ENCODE peak calls at places on chromosomes 1 and 21, in seven cellular contexts. A is IMR-90, G is neuronal stem cell, U is H9, T is trophoblast cell, Q is H1, X is mesenchymal stem cell. Z is an unnamed sample.

GRCh38 chr1:169595764-169596711 is 9.8 kb upstream of the F5 start:
- DNase-seq in T (peak; percentile 25), A (peak; percentile 35), U (peak; percentile 74), Q (no peak), X (peak; percentile 30), G (peak; percentile 15), Z (peak; percentile 83)

GRCh38 chr1:44587796-44588460 is 86.4 kb downstream of the TMEM53 start:
- DNase-seq in T (peak; percentile 67), G (no peak), A (no peak), X (no peak), Q (no peak), U (no peak), Z (no peak)

GRCh38 chr1:53962395-53962794 is 16.2 kb downstream of the LRRC42 start:
- DNase-seq in T (no peak), Q (no peak), G (no peak), U (no peak), A (no peak), X (no peak), Z (no peak)

GRCh38 chr1:13482600-13482999 is 31.2 kb downstream of the LRRC38 start:
- DNase-seq in T (no peak), X (no peak), U (no peak), Q (no peak), G (no peak), A (no peak), Z (no peak)

GRCh38 chr1:200546577-200546976 is 74.0 kb downstream of the KIF14 start:
- DNase-seq in U (no peak), T (no peak), A (no peak), X (no peak), G (no peak), Q (no peak), Z (no peak)

GRCh38 chr21:37642493-37642892 is 273.8 kb downstream of the KCNJ6 start:
- DNase-seq in Q (no peak), X (no peak), U (peak; percentile 60), G (no peak), A (no peak), T (peak; percentile 54), Z (peak; percentile 84)

GRCh38 chr21:29092102-29092959 is 18.9 kb upstream of the CCT8 start:
- DNase-seq in X (peak; percentile 78), G (no peak), U (no peak), T (peak; percentile 21), Q (no peak), A (peak; percentile 73), Z (no peak)

GRCh38 chr1:32989160-32989894 is 24.7 kb upstream of the RNF19B start:
- DNase-seq in Q (no peak), U (no peak), T (peak; percentile 82), G (no peak), A (peak; percentile 99), X (peak; percentile 95), Z (peak; percentile 67)

GRCh38 chr1:6982860-6983259 is 197.6 kb downstream of the CAMTA1 start:
- DNase-seq in X (no peak), G (no peak), A (no peak), U (no peak), Q (no peak), T (no peak), Z (peak; percentile 54)

GRCh38 chr1:184664042-184664659 is 90.5 kb downstream of the EDEM3 start:
- DNase-seq in U (peak; percentile 89), Q (no peak), T (peak; percentile 73), A (peak; percentile 57), X (peak; percentile 63), G (peak; percentile 80), Z (peak; percentile 83)

GRCh38 chr1:29972664-29973063 is 736.3 kb downstream of the PTPRU start:
- DNase-seq in A (no peak), X (no peak), T (no peak), Q (no peak), U (no peak), G (no peak), Z (no peak)

GRCh38 chr1:18256318-18257235 is 149.0 kb downstream of the IGSF21 start:
- DNase-seq in Q (peak; percentile 41), G (peak; percentile 87), A (no peak), X (no peak), T (peak; percentile 71), U (peak; percentile 85), Z (peak; percentile 87)

GRCh38 chr21:43717166-43717853 is 1.6 kb upstream of the PDXK start:
- DNase-seq in Q (no peak), G (no peak), T (no peak), U (no peak), A (no peak), X (no peak), Z (no peak)

GRCh38 chr1:155598842-155599331 is 11.1 kb upstream of the MSTO1 start:
- DNase-seq in A (peak; percentile 43), Q (peak; percentile 25), G (no peak), X (peak; percentile 47), U (peak; percentile 63), T (peak; percentile 62), Z (peak; percentile 62)

GRCh38 chr1:74512516-74512915 is at the start of gene LRRC53:
- DNase-seq in X (no peak), U (no peak), Q (no peak), T (no peak), G (no peak), A (no peak), Z (no peak)

GRCh38 chr1:53470155-53470554 is 11.0 kb downstream of the DMRTB1 start:
- DNase-seq in U (peak; percentile 98), Q (peak; percentile 84), T (peak; percentile 70), A (peak; percentile 58), G (peak; percentile 87), X (peak; percentile 81), Z (peak; percentile 97)

GRCh38 chr1:36380003-36380631 is 5.6 kb downstream of the STK40 start:
- DNase-seq in T (no peak), Q (no peak), A (no peak), U (no peak), G (no peak), X (no peak), Z (peak; percentile 51)

DNA sequence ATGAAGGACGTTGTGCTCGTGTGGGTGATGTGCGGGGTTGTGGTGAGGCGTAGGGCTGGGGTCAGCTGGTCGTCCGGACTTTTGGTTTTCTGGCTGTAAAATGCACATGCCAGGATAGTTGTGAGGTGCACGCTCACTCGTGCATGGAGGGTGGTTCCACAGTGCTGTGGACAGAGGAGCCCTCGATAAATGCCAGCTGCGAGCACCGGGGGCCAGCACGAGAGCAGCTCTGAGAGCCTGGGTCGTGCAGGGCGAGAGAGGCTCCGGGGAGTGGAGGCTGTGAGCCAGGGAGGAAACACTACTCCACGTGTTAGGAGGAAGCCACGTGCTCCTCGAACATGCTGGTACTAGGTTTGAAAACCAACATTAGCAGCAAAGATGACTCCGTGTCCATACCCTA is 39.4 kb downstream of the COL18A1 start:
- DNase-seq in T (no peak), X (no peak), U (no peak), G (no peak), Q (no peak), A (no peak), Z (no peak)
- H3K27ac ChIP-seq in T (no peak overlapping the region), X (no peak overlapping the region), U (no peak overlapping the region), G (no peak overlapping the region), Q (no peak overlapping the region), A (no peak overlapping the region), Z (no peak overlapping the region)

DNA sequence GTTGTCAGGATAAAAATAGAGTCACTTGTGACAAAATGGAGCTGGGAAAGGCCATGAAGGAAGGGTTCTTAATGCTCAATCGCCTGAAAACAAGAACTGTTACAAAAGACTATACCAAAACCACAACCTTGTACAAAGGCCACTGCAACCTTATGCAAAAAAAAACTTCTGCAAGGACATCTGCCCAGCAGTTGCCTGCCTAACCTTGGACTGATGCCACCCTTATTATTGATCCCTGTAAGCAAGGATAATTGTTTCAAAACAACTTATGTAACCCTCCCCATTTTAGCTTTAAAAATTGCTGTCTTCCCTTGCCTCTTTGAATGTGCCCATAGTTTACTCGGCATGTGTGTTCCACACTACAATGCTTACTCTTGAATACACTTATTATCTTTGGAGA is 5.7 kb downstream of the ALG14 start:
- DNase-seq in T (no peak), X (no peak), A (no peak), Q (no peak), G (no peak), U (no peak), Z (no peak)
- H3K4ac ChIP-seq in T (no peak overlapping the region), X (no peak overlapping the region), A (no peak overlapping the region), Q (no peak overlapping the region), G (no peak overlapping the region), U (no peak overlapping the region), Z (no peak overlapping the region)

GRCh38 chr1:182143825-182144661 is 82.5 kb upstream of the ZNF648 start:
- DNase-seq in A (peak; percentile 45), Q (no peak), T (peak; percentile 33), G (peak; percentile 38), X (peak; percentile 27), U (no peak), Z (peak; percentile 26)

GRCh38 chr1:182147136-182147815 is 85.8 kb upstream of the ZNF648 start:
- DNase-seq in A (no peak), T (peak; percentile 83), X (no peak), G (no peak), U (no peak), Q (no peak), Z (no peak)

GRCh38 chr1:182146286-182146685 is 84.8 kb upstream of the ZNF648 start:
- DNase-seq in Q (no peak), U (no peak), X (no peak), G (no peak), T (peak; percentile 89), A (no peak), Z (no peak)

GRCh38 chr1:182149411-182149965 is 88.0 kb upstream of the ZNF648 start:
- DNase-seq in U (no peak), A (peak; percentile 73), G (no peak), X (peak; percentile 59), Q (no peak), T (peak; percentile 81), Z (peak; percentile 75)
- H3K27ac ChIP-seq in U (no peak overlapping the region), A (no peak overlapping the region), G (no peak overlapping the region), X (no peak overlapping the region), Q (no peak overlapping the region), T (no peak overlapping the region), Z (no peak overlapping the region)

GRCh38 chr1:229029644-229030235 is 241.2 kb upstream of the RAB4A start:
- DNase-seq in G (no peak), X (peak; percentile 43), Q (no peak), U (no peak), A (no peak), T (no peak), Z (peak; percentile 26)

GRCh38 chr1:229028509-229028908 is 242.4 kb upstream of the RAB4A start:
- DNase-seq in G (peak; percentile 39), T (no peak), U (peak; percentile 65), Q (no peak), A (no peak), X (no peak), Z (no peak)

GRCh38 chr1:229030642-229031390 is 240.1 kb upstream of the RAB4A start:
- DNase-seq in G (no peak), U (peak; percentile 82), X (peak; percentile 69), T (peak; percentile 70), Q (no peak), A (no peak), Z (peak; percentile 57)

GRCh38 chr1:229027622-229028182 is 243.2 kb upstream of the RAB4A start:
- DNase-seq in T (peak; percentile 74), G (peak; percentile 84), U (no peak), X (peak; percentile 84), A (peak; percentile 37), Q (peak; percentile 49), Z (peak; percentile 84)

DNA sequence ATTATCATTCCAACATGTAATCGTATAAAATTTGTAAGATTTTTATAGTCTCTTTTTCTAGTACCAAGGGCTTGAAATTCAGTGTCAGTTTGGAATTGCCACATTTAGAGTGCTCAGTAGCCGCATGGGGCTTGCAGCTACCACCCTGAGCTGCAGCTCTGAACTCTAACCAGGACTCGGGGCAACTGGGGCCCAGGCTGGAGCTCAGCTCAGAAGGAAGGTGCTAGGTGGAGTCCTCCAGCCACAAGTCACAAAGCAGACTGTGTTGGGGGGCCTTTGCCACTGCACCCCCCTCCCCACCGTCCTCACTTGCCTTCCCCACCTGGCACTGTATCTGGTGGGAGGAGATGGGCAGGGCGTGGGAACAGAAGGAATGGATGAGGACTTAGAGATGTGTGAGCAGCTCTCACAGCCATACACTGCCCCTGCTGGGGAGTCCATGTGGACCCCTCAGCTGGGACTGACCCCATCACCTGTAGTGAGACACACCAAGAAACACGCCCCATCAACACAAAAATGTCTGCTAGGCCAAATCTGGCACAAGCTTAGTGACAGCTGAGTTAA is 241.8 kb upstream of the RAB4A start:
- DNase-seq in A (no peak), X (no peak), T (no peak), G (no peak), Q (no peak), U (no peak), Z (no peak)
- H3K4ac ChIP-seq in A (no peak overlapping the region), X (peak overlapping the region; percentile 56), T (no peak overlapping the region), G (no peak overlapping the region), Q (no peak overlapping the region), U (no peak overlapping the region), Z (no peak overlapping the region)